ENCODE peak calls at places on chromosome 19, in nine cellular contexts. One of them, this sample, is unnamed.

GRCh38 chr19:19306191-19306590 is 14.1 kb downstream of the SUGP1 start:
- DNase-seq in esophagus squamous epithelium: no peak
- DNase-seq in small intestine: no peak
- DNase-seq in stomach: no peak
- DNase-seq in CD8-positive, alpha-beta memory T cell: no peak
- DNase-seq in heart right ventricle: no peak
- DNase-seq in A549: no peak
- DNase-seq in fibroblast of the aortic adventitia: no peak
- DNase-seq in endothelial cell of umbilical vein: no peak
- DNase-seq in this sample: no peak

GRCh38 chr19:39166571-39167391 is 30.0 kb upstream of the NCCRP1 start:
- DNase-seq in esophagus squamous epithelium: no peak
- DNase-seq in small intestine: peak; percentile 63
- DNase-seq in stomach: peak; percentile 87
- DNase-seq in CD8-positive, alpha-beta memory T cell: no peak
- DNase-seq in heart right ventricle: peak; percentile 73
- DNase-seq in A549: no peak
- DNase-seq in fibroblast of the aortic adventitia: no peak
- DNase-seq in endothelial cell of umbilical vein: no peak
- DNase-seq in this sample: no peak

GRCh38 chr19:2424686-2425621 is 2.4 kb downstream of the TIMM13 start:
- DNase-seq in esophagus squamous epithelium: no peak
- DNase-seq in small intestine: no peak
- DNase-seq in stomach: peak; percentile 30
- DNase-seq in CD8-positive, alpha-beta memory T cell: no peak
- DNase-seq in heart right ventricle: peak; percentile 47
- DNase-seq in A549: no peak
- DNase-seq in fibroblast of the aortic adventitia: peak; percentile 67
- DNase-seq in endothelial cell of umbilical vein: peak; percentile 69
- DNase-seq in this sample: peak; percentile 41

GRCh38 chr19:45443462-45444317 is 20.0 kb upstream of the ERCC1 start:
- DNase-seq in esophagus squamous epithelium: no peak
- DNase-seq in small intestine: peak; percentile 97
- DNase-seq in stomach: peak; percentile 97
- DNase-seq in CD8-positive, alpha-beta memory T cell: peak; percentile 44
- DNase-seq in heart right ventricle: peak; percentile 99
- DNase-seq in A549: peak; percentile 98
- DNase-seq in fibroblast of the aortic adventitia: peak; percentile 81
- DNase-seq in endothelial cell of umbilical vein: peak; percentile 93
- DNase-seq in this sample: peak; percentile 36

GRCh38 chr19:56508282-56508778 is 675 bp downstream of the ZNF471 start:
- DNase-seq in esophagus squamous epithelium: no peak
- DNase-seq in small intestine: no peak
- DNase-seq in stomach: no peak
- DNase-seq in CD8-positive, alpha-beta memory T cell: no peak
- DNase-seq in heart right ventricle: no peak
- DNase-seq in A549: peak; percentile 7
- DNase-seq in fibroblast of the aortic adventitia: no peak
- DNase-seq in endothelial cell of umbilical vein: no peak
- DNase-seq in this sample: no peak

GRCh38 chr19:28943651-28944050 is 269.3 kb downstream of the UQCRFS1 start:
- DNase-seq in esophagus squamous epithelium: no peak
- DNase-seq in small intestine: no peak
- DNase-seq in stomach: no peak
- DNase-seq in CD8-positive, alpha-beta memory T cell: no peak
- DNase-seq in heart right ventricle: no peak
- DNase-seq in A549: no peak
- DNase-seq in fibroblast of the aortic adventitia: no peak
- DNase-seq in endothelial cell of umbilical vein: no peak
- DNase-seq in this sample: no peak

GRCh38 chr19:17128820-17129219 is 53.2 kb downstream of the MYO9B start:
- DNase-seq in esophagus squamous epithelium: no peak
- DNase-seq in small intestine: no peak
- DNase-seq in stomach: no peak
- DNase-seq in CD8-positive, alpha-beta memory T cell: no peak
- DNase-seq in heart right ventricle: no peak
- DNase-seq in A549: no peak
- DNase-seq in fibroblast of the aortic adventitia: no peak
- DNase-seq in endothelial cell of umbilical vein: no peak
- DNase-seq in this sample: no peak

GRCh38 chr19:15123900-15124299 is 16.7 kb downstream of the SYDE1 start:
- DNase-seq in esophagus squamous epithelium: no peak
- DNase-seq in small intestine: peak; percentile 44
- DNase-seq in stomach: peak; percentile 83
- DNase-seq in CD8-positive, alpha-beta memory T cell: no peak
- DNase-seq in heart right ventricle: peak; percentile 83
- DNase-seq in A549: no peak
- DNase-seq in fibroblast of the aortic adventitia: no peak
- DNase-seq in endothelial cell of umbilical vein: no peak
- DNase-seq in this sample: no peak

GRCh38 chr19:46728693-46729339 is 11.9 kb upstream of the PRKD2 start:
- DNase-seq in esophagus squamous epithelium: no peak
- DNase-seq in small intestine: peak; percentile 69
- DNase-seq in stomach: peak; percentile 82
- DNase-seq in CD8-positive, alpha-beta memory T cell: peak; percentile 81
- DNase-seq in heart right ventricle: peak; percentile 84
- DNase-seq in A549: peak; percentile 72
- DNase-seq in fibroblast of the aortic adventitia: peak; percentile 53
- DNase-seq in endothelial cell of umbilical vein: peak; percentile 88
- DNase-seq in this sample: no peak

GRCh38 chr19:29724102-29724641 is 9.1 kb upstream of the C19orf12 start:
- DNase-seq in esophagus squamous epithelium: no peak
- DNase-seq in small intestine: no peak
- DNase-seq in stomach: no peak
- DNase-seq in CD8-positive, alpha-beta memory T cell: no peak
- DNase-seq in heart right ventricle: no peak
- DNase-seq in A549: no peak
- DNase-seq in fibroblast of the aortic adventitia: no peak
- DNase-seq in endothelial cell of umbilical vein: peak; percentile 31
- DNase-seq in this sample: no peak

GRCh38 chr19:11261902-11262839 is at the start of gene DOCK6:
- DNase-seq in esophagus squamous epithelium: no peak
- DNase-seq in small intestine: peak; percentile 41
- DNase-seq in stomach: peak; percentile 58
- DNase-seq in CD8-positive, alpha-beta memory T cell: no peak
- DNase-seq in heart right ventricle: peak; percentile 56
- DNase-seq in A549: no peak
- DNase-seq in fibroblast of the aortic adventitia: no peak
- DNase-seq in endothelial cell of umbilical vein: no peak
- DNase-seq in this sample: no peak

GRCh38 chr19:19582471-19582870 is 36.0 kb downstream of the PBX4 start:
- DNase-seq in esophagus squamous epithelium: no peak
- DNase-seq in small intestine: no peak
- DNase-seq in stomach: no peak
- DNase-seq in CD8-positive, alpha-beta memory T cell: no peak
- DNase-seq in heart right ventricle: no peak
- DNase-seq in A549: no peak
- DNase-seq in fibroblast of the aortic adventitia: no peak
- DNase-seq in endothelial cell of umbilical vein: no peak
- DNase-seq in this sample: no peak

GRCh38 chr19:531009-531752 is 379 bp upstream of the CDC34 start:
- DNase-seq in esophagus squamous epithelium: no peak
- DNase-seq in small intestine: peak; percentile 83
- DNase-seq in stomach: peak; percentile 88
- DNase-seq in CD8-positive, alpha-beta memory T cell: peak; percentile 87
- DNase-seq in heart right ventricle: peak; percentile 89
- DNase-seq in A549: peak; percentile 82
- DNase-seq in fibroblast of the aortic adventitia: peak; percentile 74
- DNase-seq in endothelial cell of umbilical vein: peak; percentile 73
- DNase-seq in this sample: no peak

GRCh38 chr19:16062789-16063188 is 13.5 kb upstream of the TPM4 start:
- DNase-seq in esophagus squamous epithelium: no peak
- DNase-seq in small intestine: peak; percentile 68
- DNase-seq in stomach: peak; percentile 70
- DNase-seq in CD8-positive, alpha-beta memory T cell: peak; percentile 61
- DNase-seq in heart right ventricle: peak; percentile 60
- DNase-seq in A549: no peak
- DNase-seq in fibroblast of the aortic adventitia: peak; percentile 39
- DNase-seq in endothelial cell of umbilical vein: peak; percentile 45
- DNase-seq in this sample: no peak

GRCh38 chr19:1465191-1466016 is 13.6 kb downstream of the C19orf25 start:
- DNase-seq in esophagus squamous epithelium: no peak
- DNase-seq in small intestine: peak; percentile 81
- DNase-seq in stomach: peak; percentile 50
- DNase-seq in CD8-positive, alpha-beta memory T cell: no peak
- DNase-seq in heart right ventricle: peak; percentile 56
- DNase-seq in A549: no peak
- DNase-seq in fibroblast of the aortic adventitia: no peak
- DNase-seq in endothelial cell of umbilical vein: peak; percentile 41
- DNase-seq in this sample: no peak

GRCh38 chr19:10339380-10339960 is at the start of gene ICAM3:
- DNase-seq in esophagus squamous epithelium: no peak
- DNase-seq in small intestine: peak; percentile 32
- DNase-seq in stomach: peak; percentile 36
- DNase-seq in CD8-positive, alpha-beta memory T cell: peak; percentile 40
- DNase-seq in heart right ventricle: no peak
- DNase-seq in A549: no peak
- DNase-seq in fibroblast of the aortic adventitia: no peak
- DNase-seq in endothelial cell of umbilical vein: no peak
- DNase-seq in this sample: no peak

GRCh38 chr19:46718157-46718933 is 1.4 kb upstream of the PRKD2 start:
- DNase-seq in esophagus squamous epithelium: no peak
- DNase-seq in small intestine: peak; percentile 56
- DNase-seq in stomach: peak; percentile 45
- DNase-seq in CD8-positive, alpha-beta memory T cell: peak; percentile 42
- DNase-seq in heart right ventricle: no peak
- DNase-seq in A549: peak; percentile 63
- DNase-seq in fibroblast of the aortic adventitia: no peak
- DNase-seq in endothelial cell of umbilical vein: no peak
- DNase-seq in this sample: no peak

GRCh38 chr19:1026189-1027019 is at the start of gene CNN2:
- DNase-seq in esophagus squamous epithelium: no peak
- DNase-seq in small intestine: peak; percentile 73
- DNase-seq in stomach: peak; percentile 88
- DNase-seq in CD8-positive, alpha-beta memory T cell: peak; percentile 60
- DNase-seq in heart right ventricle: peak; percentile 82
- DNase-seq in A549: peak; percentile 67
- DNase-seq in fibroblast of the aortic adventitia: peak; percentile 64
- DNase-seq in endothelial cell of umbilical vein: peak; percentile 80
- DNase-seq in this sample: no peak

GRCh38 chr19:5349041-5349440 is 8.4 kb upstream of the PTPRS start:
- DNase-seq in esophagus squamous epithelium: no peak
- DNase-seq in small intestine: no peak
- DNase-seq in stomach: no peak
- DNase-seq in CD8-positive, alpha-beta memory T cell: no peak
- DNase-seq in heart right ventricle: no peak
- DNase-seq in A549: peak; percentile 33
- DNase-seq in fibroblast of the aortic adventitia: no peak
- DNase-seq in endothelial cell of umbilical vein: no peak
- DNase-seq in this sample: no peak

DNA sequence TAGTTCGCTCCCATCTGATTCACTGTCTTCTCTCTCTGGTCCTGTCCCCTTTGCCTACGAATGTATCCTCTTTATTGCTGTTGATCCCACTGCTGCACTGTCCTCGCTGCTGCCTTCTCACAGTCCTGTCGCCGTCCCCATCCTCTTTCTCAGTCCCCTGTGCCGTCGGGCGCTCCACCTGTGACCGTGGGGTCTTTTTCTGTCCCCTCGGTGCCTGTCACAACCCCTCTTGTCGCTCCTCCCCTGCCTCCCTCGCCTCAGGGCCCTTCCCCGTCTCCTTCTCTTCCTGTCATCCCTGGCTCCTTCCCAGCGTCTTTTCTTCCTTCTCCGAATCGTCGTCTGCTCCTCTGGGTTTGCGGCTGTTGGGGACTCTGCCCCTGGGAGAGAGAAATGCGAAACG is 32.3 kb downstream of the SYT3 start:
- DNase-seq in esophagus squamous epithelium: no peak
- DNase-seq in small intestine: no peak
- DNase-seq in stomach: no peak
- DNase-seq in CD8-positive, alpha-beta memory T cell: no peak
- DNase-seq in heart right ventricle: no peak
- DNase-seq in A549: no peak
- DNase-seq in fibroblast of the aortic adventitia: no peak
- DNase-seq in endothelial cell of umbilical vein: no peak
- DNase-seq in this sample: no peak
- H3K4me3 ChIP-seq in esophagus squamous epithelium: no peak overlapping the region
- H3K4me3 ChIP-seq in small intestine: no peak overlapping the region
- H3K4me3 ChIP-seq in stomach: no peak overlapping the region
- H3K4me3 ChIP-seq in CD8-positive, alpha-beta memory T cell: no peak overlapping the region
- H3K4me3 ChIP-seq in heart right ventricle: no peak overlapping the region
- H3K4me3 ChIP-seq in A549: peak overlapping the region; percentile 28
- H3K4me3 ChIP-seq in fibroblast of the aortic adventitia: no peak overlapping the region
- H3K4me3 ChIP-seq in endothelial cell of umbilical vein: no peak overlapping the region
- H3K4me3 ChIP-seq in this sample: no peak overlapping the region

GRCh38 chr19:8308891-8309291 is 733 bp upstream of the CD320 start:
- DNase-seq in esophagus squamous epithelium: no peak
- DNase-seq in small intestine: no peak
- DNase-seq in stomach: peak; percentile 23
- DNase-seq in CD8-positive, alpha-beta memory T cell: no peak
- DNase-seq in heart right ventricle: no peak
- DNase-seq in A549: no peak
- DNase-seq in fibroblast of the aortic adventitia: no peak
- DNase-seq in endothelial cell of umbilical vein: no peak
- DNase-seq in this sample: no peak
- H3K4me3 ChIP-seq in esophagus squamous epithelium: peak overlapping the region; percentile 61
- H3K4me3 ChIP-seq in small intestine: no peak overlapping the region
- H3K4me3 ChIP-seq in stomach: peak overlapping the region; percentile 64
- H3K4me3 ChIP-seq in CD8-positive, alpha-beta memory T cell: peak overlapping the region; percentile 88
- H3K4me3 ChIP-seq in heart right ventricle: peak overlapping the region; percentile 61
- H3K4me3 ChIP-seq in A549: peak overlapping the region; percentile 53
- H3K4me3 ChIP-seq in fibroblast of the aortic adventitia: no peak overlapping the region
- H3K4me3 ChIP-seq in endothelial cell of umbilical vein: peak overlapping the region; percentile 44
- H3K4me3 ChIP-seq in this sample: peak overlapping the region; percentile 69

GRCh38 chr19:13094285-13094595 is 8.4 kb downstream of the LYL1 start:
- DNase-seq in esophagus squamous epithelium: no peak
- DNase-seq in small intestine: peak; percentile 50
- DNase-seq in stomach: no peak
- DNase-seq in CD8-positive, alpha-beta memory T cell: no peak
- DNase-seq in heart right ventricle: peak; percentile 46
- DNase-seq in A549: no peak
- DNase-seq in fibroblast of the aortic adventitia: no peak
- DNase-seq in endothelial cell of umbilical vein: no peak
- DNase-seq in this sample: no peak
- H3K4me3 ChIP-seq in esophagus squamous epithelium: no peak overlapping the region
- H3K4me3 ChIP-seq in small intestine: no peak overlapping the region
- H3K4me3 ChIP-seq in stomach: no peak overlapping the region
- H3K4me3 ChIP-seq in CD8-positive, alpha-beta memory T cell: no peak overlapping the region
- H3K4me3 ChIP-seq in heart right ventricle: no peak overlapping the region
- H3K4me3 ChIP-seq in A549: no peak overlapping the region
- H3K4me3 ChIP-seq in fibroblast of the aortic adventitia: no peak overlapping the region
- H3K4me3 ChIP-seq in endothelial cell of umbilical vein: no peak overlapping the region
- H3K4me3 ChIP-seq in this sample: no peak overlapping the region

DNA sequence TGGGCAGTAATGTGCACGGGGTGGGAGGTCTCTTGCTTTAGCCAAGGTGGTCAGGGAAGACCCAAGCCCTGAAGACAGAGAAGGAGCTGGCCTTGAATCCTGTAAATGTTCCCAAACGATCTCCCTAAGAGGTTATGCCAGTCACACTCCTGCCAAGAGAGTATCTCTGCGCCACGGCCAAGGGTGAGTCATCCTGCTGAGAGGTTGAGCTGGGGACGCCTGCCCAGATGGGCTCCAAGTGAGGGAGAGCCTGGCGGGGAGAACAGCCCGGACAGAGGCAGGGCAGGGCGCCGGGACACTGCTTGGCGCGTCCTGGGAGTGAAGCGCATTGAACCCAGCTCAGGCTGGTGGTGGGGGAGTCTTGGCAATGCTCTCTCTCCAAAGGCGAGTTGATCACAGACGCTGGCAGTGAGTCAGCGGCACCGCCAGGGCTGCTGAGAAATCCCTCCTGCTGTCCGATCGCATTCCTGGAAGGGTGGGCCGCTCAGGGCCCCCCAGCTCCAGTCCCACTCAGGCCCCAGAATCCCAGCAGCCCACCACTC is 16.4 kb downstream of the SULT2B1 start:
- DNase-seq in esophagus squamous epithelium: no peak
- DNase-seq in small intestine: peak; percentile 88
- DNase-seq in stomach: peak; percentile 87
- DNase-seq in CD8-positive, alpha-beta memory T cell: no peak
- DNase-seq in heart right ventricle: peak; percentile 84
- DNase-seq in A549: peak; percentile 98
- DNase-seq in fibroblast of the aortic adventitia: peak; percentile 93
- DNase-seq in endothelial cell of umbilical vein: peak; percentile 83
- DNase-seq in this sample: peak; percentile 66
- H3K4me3 ChIP-seq in esophagus squamous epithelium: no peak overlapping the region
- H3K4me3 ChIP-seq in small intestine: no peak overlapping the region
- H3K4me3 ChIP-seq in stomach: no peak overlapping the region
- H3K4me3 ChIP-seq in CD8-positive, alpha-beta memory T cell: no peak overlapping the region
- H3K4me3 ChIP-seq in heart right ventricle: no peak overlapping the region
- H3K4me3 ChIP-seq in A549: peak overlapping the region; percentile 23
- H3K4me3 ChIP-seq in fibroblast of the aortic adventitia: no peak overlapping the region
- H3K4me3 ChIP-seq in endothelial cell of umbilical vein: no peak overlapping the region
- H3K4me3 ChIP-seq in this sample: no peak overlapping the region